ENCODE peak calls at places on chromosomes 5 and 9, in ten cellular contexts. X is CD8-positive, alpha-beta memory T cell; E is fibroblast of lung; V is brain microvascular endothelial cell; W is GM23248; Y is right cardiac atrium; A is BJ; T is upper lobe of right lung; F is CD8-positive, alpha-beta T cell; J is tibial nerve. K is an unnamed sample. For H3K27me3, the result is how much of the 10 kb centered on the place peaks cover.

GRCh38 chr5:36932056-36932455 is 55.5 kb downstream of the NIPBL start:
- DNase-seq in X (no peak), E (no peak), V (no peak), W (no peak), Y (no peak), A (no peak), T (no peak), F (no peak), J (no peak), K (no peak)

GRCh38 chr5:62183727-62184126 is 122.3 kb upstream of the KIF2A start:
- DNase-seq in X (no peak), E (no peak), V (no peak), W (no peak), Y (no peak), A (no peak), T (no peak), F (no peak), J (no peak), K (no peak)

GRCh38 chr9:19922476-19923118 is 133.8 kb upstream of the SLC24A2 start:
- DNase-seq in X (no peak), E (peak), V (peak), W (peak), Y (no peak), A (no peak), T (no peak), F (no peak), J (no peak), K (peak)

GRCh38 chr9:127815512-127816361 is 13.1 kb downstream of the FPGS start:
- DNase-seq in X (no peak), E (no peak), V (no peak), W (no peak), Y (peak), A (no peak), T (no peak), F (no peak), J (no peak), K (no peak)

GRCh38 chr5:142817031-142817430 is 46.9 kb downstream of the ARHGAP26 start:
- DNase-seq in X (no peak), E (no peak), V (no peak), W (no peak), Y (no peak), A (no peak), T (no peak), F (no peak), J (no peak), K (no peak)

GRCh38 chr5:124057815-124058231 is 545.8 kb downstream of the CSNK1G3 start:
- DNase-seq in X (no peak), E (no peak), V (no peak), W (no peak), Y (no peak), A (no peak), T (no peak), F (no peak), J (no peak), K (no peak)

GRCh38 chr5:16776611-16777251 is 159.4 kb downstream of the MYO10 start:
- DNase-seq in X (no peak), E (peak), V (no peak), W (no peak), Y (peak), A (no peak), T (no peak), F (no peak), J (no peak), K (no peak)

GRCh38 chr5:113059232-113059805 is 82.7 kb downstream of the DCP2 start:
- DNase-seq in X (no peak), E (peak), V (no peak), W (peak), Y (peak), A (no peak), T (no peak), F (no peak), J (no peak), K (peak)

GRCh38 chr5:131171276-131171815 is 602 bp downstream of the LYRM7 start:
- DNase-seq in X (no peak), E (no peak), V (no peak), W (peak), Y (no peak), A (no peak), T (no peak), F (no peak), J (no peak), K (no peak)

GRCh38 chr9:7549261-7549660 is 250.3 kb downstream of the DMAC1 start:
- DNase-seq in X (no peak), E (peak), V (no peak), W (no peak), Y (no peak), A (no peak), T (no peak), F (no peak), J (no peak), K (peak)

GRCh38 chr5:180532268-180532667 is 38.1 kb downstream of the CNOT6 start:
- DNase-seq in X (no peak), E (no peak), V (no peak), W (no peak), Y (no peak), A (no peak), T (no peak), F (no peak), J (no peak), K (no peak)

GRCh38 chr9:135890896-135891631 is 16.3 kb downstream of the CAMSAP1 start:
- DNase-seq in X (no peak), E (no peak), V (no peak), W (no peak), Y (no peak), A (no peak), T (no peak), F (no peak), J (no peak), K (no peak)

GRCh38 chr9:136667940-136668760 is 5.4 kb downstream of the EGFL7 start:
- DNase-seq in X (no peak), E (no peak), V (no peak), W (no peak), Y (no peak), A (no peak), T (no peak), F (no peak), J (no peak), K (no peak)

GRCh38 chr5:132086277-132086794 is 12.7 kb downstream of the CSF2 start:
- DNase-seq in X (no peak), E (peak), V (peak), W (peak), Y (peak), A (peak), T (no peak), F (no peak), J (no peak), K (peak)

GRCh38 chr5:36177715-36178556 is 26.0 kb downstream of the SKP2 start:
- DNase-seq in X (no peak), E (peak), V (peak), W (peak), Y (no peak), A (no peak), T (no peak), F (no peak), J (no peak), K (no peak)

GRCh38 chr9:107810493-107810931 is 320.9 kb upstream of the KLF4 start:
- DNase-seq in X (no peak), E (no peak), V (no peak), W (peak), Y (no peak), A (no peak), T (peak), F (no peak), J (no peak), K (peak)

GRCh38 chr5:77394064-77394716 is 97.9 kb downstream of the WDR41 start:
- DNase-seq in X (no peak), E (no peak), V (no peak), W (no peak), Y (no peak), A (no peak), T (no peak), F (no peak), J (no peak), K (no peak)

GRCh38 chr5:32505718-32506117 is 61.2 kb upstream of the ZFR start:
- DNase-seq in X (no peak), E (peak), V (no peak), W (peak), Y (no peak), A (no peak), T (no peak), F (no peak), J (no peak), K (peak)
- H3K27me3 ChIP-seq in X (under half), E (under half), V (under half), W (under half), Y (under half), A (under half), T (under half), F (under half), J (under half), K (under half)

GRCh38 chr5:136120529-136120928 is 12.1 kb upstream of the SMAD5 start:
- DNase-seq in X (no peak), E (no peak), V (no peak), W (no peak), Y (no peak), A (no peak), T (no peak), F (no peak), J (no peak), K (no peak)

GRCh38 chr5:136127560-136127959 is 5.1 kb upstream of the SMAD5 start:
- DNase-seq in X (no peak), E (no peak), V (no peak), W (no peak), Y (no peak), A (no peak), T (no peak), F (no peak), J (no peak), K (no peak)

GRCh38 chr5:136128416-136128935 is 4.2 kb upstream of the SMAD5 start:
- DNase-seq in X (no peak), E (no peak), V (no peak), W (no peak), Y (no peak), A (no peak), T (no peak), F (no peak), J (no peak), K (no peak)

DNA sequence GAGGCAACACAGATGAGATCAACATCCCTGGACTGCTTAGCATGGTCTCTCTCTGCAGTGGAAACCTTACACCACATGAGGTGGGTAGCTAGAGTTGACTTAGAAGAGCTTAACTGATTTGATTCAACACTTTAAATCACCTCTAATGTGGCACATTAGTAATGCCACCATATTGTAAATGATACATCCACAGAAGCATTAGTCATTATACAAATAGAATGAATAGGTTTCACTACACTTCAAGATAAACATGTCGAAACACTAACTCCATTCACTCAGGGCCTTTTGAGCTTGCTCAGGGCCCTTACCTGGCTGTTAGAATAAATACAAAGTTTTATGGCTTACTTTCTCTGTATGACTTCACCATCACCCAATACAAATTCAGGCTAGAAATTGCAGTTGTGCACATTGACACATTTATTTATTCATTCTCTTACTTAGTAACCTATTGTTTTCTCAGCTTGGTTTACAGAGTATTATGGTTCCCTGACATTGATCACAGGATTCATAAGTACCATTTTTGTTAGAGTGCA is 9.3 kb upstream of the SMAD5 start:
- DNase-seq in X (no peak), E (no peak), V (no peak), W (peak), Y (no peak), A (no peak), T (no peak), F (no peak), J (no peak), K (no peak)
- H3K4me3 ChIP-seq in X (no peak), E (no peak), V (no peak), W (no peak), Y (no peak), A (no peak), T (no peak), F (no peak), J (no peak), K (no peak)

GRCh38 chr5:6450235-6450860 is 1.7 kb downstream of the UBE2QL1 start:
- DNase-seq in X (no peak), E (no peak), V (no peak), W (no peak), Y (no peak), A (no peak), T (no peak), F (no peak), J (no peak), K (no peak)
- H3K27me3 ChIP-seq in X (under half), E (under half), V (under half), W (under half), Y (under half), A (under half), T (half or more), F (under half), J (under half), K (under half)

GRCh38 chr9:70408393-70409040 is 5.9 kb downstream of the KLF9 start:
- DNase-seq in X (no peak), E (no peak), V (no peak), W (no peak), Y (peak), A (no peak), T (no peak), F (no peak), J (no peak), K (no peak)

GRCh38 chr9:70404261-70404660 is 10.2 kb downstream of the KLF9 start:
- DNase-seq in X (no peak), E (no peak), V (no peak), W (no peak), Y (peak), A (no peak), T (no peak), F (no peak), J (no peak), K (no peak)

GRCh38 chr9:70405808-70406445 is 8.5 kb downstream of the KLF9 start:
- DNase-seq in X (no peak), E (no peak), V (no peak), W (no peak), Y (no peak), A (no peak), T (no peak), F (no peak), J (no peak), K (no peak)

GRCh38 chr9:70407081-70407503 is 7.4 kb downstream of the KLF9 start:
- DNase-seq in X (no peak), E (peak), V (peak), W (peak), Y (no peak), A (peak), T (no peak), F (no peak), J (no peak), K (no peak)

GRCh38 chr9:70406446-70406862 is 8.0 kb downstream of the KLF9 start:
- DNase-seq in X (peak), E (peak), V (peak), W (peak), Y (peak), A (no peak), T (no peak), F (no peak), J (no peak), K (no peak)
- H3K4me3 ChIP-seq in X (peak), E (no peak), V (no peak), W (no peak), Y (peak), A (no peak), T (peak), F (no peak), J (peak), K (no peak)